ENCODE peak calls at places on chromosomes 12 and 14, in seven cellular contexts. P is AG09309; T is NCI-H748 treated with DMSO at 0.1 percent for 48 hours; V is stimulated activated CD4-positive, alpha-beta T cell treated with anti-CD3 and anti-CD28 coated beads, Interleukin-2, amount 100 ng/mL, for 48 hours; C is NCI-H1048; Z is neural crest cell; R is GM04504. H is an unnamed sample.
A peak's percentile ranks its signal among the peaks of the same experiment; 100 is the strongest.

GRCh38 chr12:71158361-71158882 is 623 bp upstream of the TSPAN8 start:
- DNase-seq in P (no peak), T (peak; percentile 97), V (no peak), C (no peak), Z (no peak), R (no peak), H (peak; percentile 54)

GRCh38 chr12:67649165-67650126 is 901 bp downstream of the DYRK2 start:
- DNase-seq in P (no peak), T (no peak), V (no peak), C (no peak), Z (peak; percentile 12), R (no peak), H (no peak)

GRCh38 chr12:122048156-122048555 is 26.5 kb downstream of the BCL7A start:
- DNase-seq in P (no peak), T (no peak), V (no peak), C (no peak), Z (no peak), R (no peak), H (no peak)

GRCh38 chr12:114141916-114142564 is 175.9 kb upstream of the RBM19 start:
- DNase-seq in P (no peak), T (no peak), V (no peak), C (no peak), Z (no peak), R (no peak), H (no peak)

GRCh38 chr14:50801706-50802105 is 29.3 kb downstream of the NIN start:
- DNase-seq in P (no peak), T (no peak), V (no peak), C (no peak), Z (no peak), R (no peak), H (no peak)

GRCh38 chr12:94240171-94240570 is 91.8 kb downstream of the PLXNC1 start:
- DNase-seq in P (no peak), T (no peak), V (no peak), C (no peak), Z (no peak), R (no peak), H (no peak)

GRCh38 chr12:99054601-99055128 is 409.6 kb downstream of the APAF1 start:
- DNase-seq in P (no peak), T (no peak), V (no peak), C (no peak), Z (no peak), R (no peak), H (no peak)

GRCh38 chr14:54259821-54260220 is 137.0 kb upstream of the CDKN3 start:
- DNase-seq in P (no peak), T (no peak), V (no peak), C (no peak), Z (no peak), R (no peak), H (no peak)

GRCh38 chr14:91352696-91353692 is 64.6 kb downstream of the CCDC88C start:
- DNase-seq in P (no peak), T (no peak), V (no peak), C (no peak), Z (no peak), R (no peak), H (no peak)

GRCh38 chr12:23555180-23555784 is 394.2 kb downstream of the SOX5 start:
- DNase-seq in P (no peak), T (no peak), V (no peak), C (no peak), Z (no peak), R (no peak), H (no peak)

GRCh38 chr12:72141381-72141780 is 130.8 kb upstream of the TRHDE start:
- DNase-seq in P (no peak), T (no peak), V (no peak), C (no peak), Z (no peak), R (no peak), H (peak; percentile 5)

GRCh38 chr14:96824283-96824682 is 27.1 kb downstream of the VRK1 start:
- DNase-seq in P (peak; percentile 10), T (no peak), V (no peak), C (no peak), Z (no peak), R (peak; percentile 46), H (no peak)

GRCh38 chr14:24366664-24367505 is 1.1 kb upstream of the NFATC4 start:
- DNase-seq in P (peak; percentile 89), T (no peak), V (no peak), C (peak; percentile 87), Z (peak; percentile 62), R (peak; percentile 96), H (peak; percentile 92)

GRCh38 chr12:109777544-109777943 is 55.7 kb downstream of the TRPV4 start:
- DNase-seq in P (no peak), T (no peak), V (peak; percentile 10), C (no peak), Z (no peak), R (peak; percentile 10), H (peak; percentile 83)

H was measured in HepG2.